ENCODE peak calls at places on chromosomes 12 and 14, in six cellular contexts. I is neuronal stem cell, R is endodermal cell, C is NT2/D1, B is HCT116, P is adipocyte. J is an unnamed sample.
A peak's percentile ranks its signal among the peaks of the same experiment; 100 is the strongest.

GRCh38 chr12:102965281-102966155 is 8.0 kb downstream of the ASCL1 start:
- DNase-seq in C (no peak), I (no peak), B (no peak), P (no peak), R (peak; percentile 80), J (no peak)

GRCh38 chr12:7667025-7667575 is 1.4 kb upstream of the APOBEC1 start:
- DNase-seq in B (peak; percentile 19), P (no peak), C (peak; percentile 82), R (no peak), I (no peak), J (peak; percentile 47)

GRCh38 chr12:84842406-84843013 is 70.1 kb downstream of the SLC6A15 start:
- DNase-seq in I (peak; percentile 20), B (peak; percentile 28), C (peak; percentile 2), P (peak; percentile 83), R (no peak), J (peak; percentile 74)

GRCh38 chr14:60064491-60065072 is 27.1 kb upstream of the PCNX4 start:
- DNase-seq in I (no peak), R (no peak), P (peak; percentile 75), C (no peak), B (peak; percentile 12), J (peak; percentile 57)

GRCh38 chr12:93908846-93909592 is 231.8 kb downstream of the CRADD start:
- DNase-seq in C (no peak), I (no peak), P (no peak), R (no peak), B (no peak), J (peak; percentile 79)

GRCh38 chr14:100623961-100624360 is 36.7 kb upstream of the BEGAIN start:
- DNase-seq in P (no peak), C (no peak), B (no peak), I (no peak), R (peak; percentile 35), J (no peak)

GRCh38 chr12:40152783-40153383 is 47.0 kb upstream of the SLC2A13 start:
- DNase-seq in B (peak; percentile 24), P (peak; percentile 83), I (peak; percentile 32), R (peak; percentile 85), C (peak; percentile 27), J (peak; percentile 45)

GRCh38 chr14:30204431-30204830 is 276.8 kb upstream of the PRKD1 start:
- DNase-seq in I (no peak), B (no peak), R (no peak), C (no peak), P (no peak), J (no peak)

GRCh38 chr12:53096089-53096741 is 1.3 kb upstream of the IGFBP6 start:
- DNase-seq in R (no peak), I (no peak), P (peak; percentile 93), C (no peak), B (no peak), J (peak; percentile 95)

GRCh38 chr12:89721291-89721987 is 12.8 kb upstream of the ATP2B1 start:
- DNase-seq in R (no peak), I (no peak), B (no peak), C (no peak), P (no peak), J (no peak)

GRCh38 chr14:93952829-93953228 is 23.5 kb downstream of the ASB2 start:
- DNase-seq in B (no peak), P (no peak), R (no peak), C (no peak), I (no peak), J (no peak)

GRCh38 chr14:55332654-55333570 is 61.7 kb downstream of the FBXO34 start:
- DNase-seq in P (no peak), C (no peak), I (no peak), B (no peak), R (no peak), J (no peak)

GRCh38 chr12:58764100-58764953 is 156.0 kb downstream of the LRIG3 start:
- DNase-seq in R (no peak), I (no peak), C (no peak), P (peak; percentile 50), B (no peak), J (peak; percentile 17)

GRCh38 chr14:95388699-95389098 is 69.0 kb upstream of the CLMN start:
- DNase-seq in P (no peak), B (no peak), C (no peak), I (no peak), R (peak; percentile 24), J (peak; percentile 62)

DNA sequence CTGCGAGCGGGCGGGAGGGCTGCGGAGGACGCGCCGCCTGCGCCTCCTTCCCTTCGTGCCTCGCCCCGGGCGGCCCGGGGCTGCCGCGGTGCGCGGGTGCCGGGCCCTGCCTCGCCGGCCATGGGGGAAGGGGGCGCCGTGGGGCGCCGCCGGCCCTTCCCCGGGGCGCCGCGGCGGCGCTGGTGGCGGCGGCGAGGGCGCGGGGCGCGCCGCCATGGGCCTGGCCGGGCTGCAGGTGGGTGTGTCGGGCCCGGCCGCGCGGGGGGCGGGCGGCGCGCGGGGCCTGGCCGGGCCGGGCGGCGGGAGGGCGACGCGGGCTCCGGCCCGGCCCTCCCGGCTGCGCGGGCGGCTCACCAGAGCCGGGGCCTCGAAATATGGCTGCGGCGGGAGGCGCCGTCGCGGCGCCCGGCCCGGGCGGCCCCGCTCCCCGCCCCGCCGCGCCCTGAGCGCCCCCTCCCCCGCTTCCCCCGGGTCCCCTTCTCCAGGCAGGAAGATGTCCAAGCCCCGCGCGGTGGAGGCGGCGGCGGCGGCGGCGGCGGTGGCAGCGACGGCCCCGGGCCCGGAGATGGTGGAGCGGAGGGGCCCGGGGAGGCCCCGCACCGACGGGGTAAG is 5.1 kb downstream of the KMT5A start:
- DNase-seq in I (no peak), P (no peak), C (no peak), B (no peak), R (no peak), J (peak; percentile 55)
- H3K4me3 ChIP-seq in I (peak overlapping the region; percentile 83), P (peak overlapping the region; percentile 86), C (peak overlapping the region; percentile 69), B (peak overlapping the region; percentile 72), R (peak overlapping the region; percentile 80), J (peak overlapping the region; percentile 80)

DNA sequence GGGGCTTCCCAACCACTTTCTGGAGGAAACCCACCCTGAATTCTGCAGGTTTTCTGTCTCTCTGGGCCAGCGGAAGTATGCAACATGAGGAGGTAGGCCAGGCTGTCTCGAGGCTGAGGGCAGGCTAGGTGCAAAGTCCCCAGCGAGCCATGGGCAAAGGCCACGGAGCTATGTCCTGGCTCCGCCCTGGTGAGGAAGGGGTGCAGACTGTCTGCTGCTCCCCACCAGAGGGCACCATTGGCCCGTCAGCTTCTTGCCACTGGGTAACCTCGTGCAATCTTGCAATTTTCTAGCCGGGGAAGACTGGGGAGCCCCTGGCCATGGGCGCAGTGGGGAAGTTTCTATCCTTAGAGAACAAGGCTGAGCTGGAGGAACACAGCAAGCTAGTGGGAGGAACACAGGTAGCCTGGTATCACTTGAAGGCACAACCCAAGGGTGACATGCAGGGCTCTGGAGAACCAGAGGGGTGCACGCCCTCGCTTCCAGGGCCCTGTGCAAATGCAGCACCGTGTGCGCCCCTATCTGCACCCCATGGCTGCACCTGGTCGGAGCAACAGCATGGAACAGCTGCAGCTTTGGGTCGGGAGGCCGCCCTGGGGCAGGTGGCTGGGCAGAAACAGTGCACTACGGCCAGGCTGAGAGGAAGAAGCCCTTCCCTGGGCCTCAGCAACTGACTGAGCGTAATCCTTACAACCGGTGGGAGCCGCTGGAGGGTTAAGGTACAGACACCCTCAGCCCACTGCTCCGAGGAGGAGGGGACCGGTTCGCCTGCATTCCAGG is 27.6 kb upstream of the RPLP0 start:
- DNase-seq in B (no peak), P (peak; percentile 93), I (peak; percentile 83), R (peak; percentile 99), C (peak; percentile 84), J (peak; percentile 86)
- H3K4me1 ChIP-seq in B (peaks cover 85% of the 10 kb centered on the region), P (peaks cover 88% of the 10 kb centered on the region), I (peaks cover 60% of the 10 kb centered on the region), R (peaks cover 71% of the 10 kb centered on the region), C (peaks cover 66% of the 10 kb centered on the region), J (peaks cover 65% of the 10 kb centered on the region)

DNA sequence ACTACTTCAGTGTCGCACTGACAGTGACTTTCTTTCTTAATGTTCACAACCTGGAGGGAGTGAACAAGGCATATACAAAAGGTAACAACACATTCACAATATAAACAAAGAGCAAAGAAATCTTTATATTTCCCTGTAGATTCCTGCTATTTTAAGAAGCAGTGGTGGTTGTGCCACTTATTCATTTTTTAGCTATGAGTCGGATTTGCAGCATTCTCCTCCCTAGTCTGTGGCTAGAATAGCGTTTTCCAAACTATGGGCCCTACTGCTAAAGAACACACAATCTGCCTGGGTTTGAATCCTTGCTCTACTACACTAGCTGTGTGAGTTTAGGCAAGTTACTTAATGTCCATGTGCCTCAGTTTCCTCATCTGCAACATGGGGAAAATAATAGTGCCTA is 18.6 kb upstream of the MDM1 start:
- DNase-seq in R (no peak), I (no peak), P (peak; percentile 68), B (no peak), C (no peak), J (peak; percentile 66)
- H3K9ac ChIP-seq in R (no peak overlapping the region), I (no peak overlapping the region), P (peak overlapping the region; percentile 4), B (no peak overlapping the region), C (no peak overlapping the region), J (peak overlapping the region; percentile 18)

GRCh38 chr12:28137414-28137813 is 52.8 kb upstream of the CCDC91 start:
- DNase-seq in P (no peak), B (no peak), C (no peak), R (no peak), I (no peak), J (no peak)
- H3K4me3 ChIP-seq in P (no peak overlapping the region), B (no peak overlapping the region), C (no peak overlapping the region), R (no peak overlapping the region), I (no peak overlapping the region), J (no peak overlapping the region)

DNA sequence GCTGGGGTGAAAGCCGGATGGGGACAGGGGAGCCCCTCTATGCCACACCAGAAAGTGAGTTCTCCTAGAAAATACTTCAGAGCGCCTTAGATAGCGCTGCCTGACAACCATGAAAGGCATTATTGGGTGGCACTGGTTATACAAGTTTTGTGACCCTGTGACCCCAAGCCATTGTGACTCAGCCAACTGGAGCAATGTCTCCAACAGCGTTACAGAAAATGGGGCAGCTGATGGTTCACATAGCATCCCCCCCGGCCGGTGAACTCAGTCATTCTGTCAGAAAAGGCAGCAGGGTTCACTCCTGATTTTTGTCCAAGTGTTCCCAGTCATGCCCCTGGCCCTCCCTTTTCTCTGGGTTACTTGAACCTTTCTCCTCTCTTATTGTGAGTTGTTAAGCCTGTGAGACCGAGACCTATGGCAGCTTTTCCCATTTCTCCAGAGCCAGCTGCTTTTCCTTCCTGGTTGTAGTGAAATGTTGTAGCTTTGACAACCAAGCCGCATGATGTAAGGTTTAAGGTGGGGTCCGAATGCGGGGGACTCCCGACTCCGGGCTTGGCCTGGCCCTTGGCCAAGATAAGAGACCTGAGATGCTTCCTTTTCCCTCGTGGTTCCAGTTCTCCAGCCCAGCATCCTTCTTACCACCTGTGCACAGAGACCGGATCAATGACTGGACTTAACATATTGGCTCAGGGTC is 22.0 kb downstream of the CD9 start:
- DNase-seq in R (no peak), B (no peak), C (no peak), I (peak; percentile 65), P (no peak), J (no peak)
- H3K4me1 ChIP-seq in R (no peaks in the 10 kb centered on the region), B (peaks cover 62% of the 10 kb centered on the region), C (peaks cover 27% of the 10 kb centered on the region), I (peaks cover 41% of the 10 kb centered on the region), P (peaks cover 16% of the 10 kb centered on the region), J (peaks cover 32% of the 10 kb centered on the region)

GRCh38 chr14:105376521-105377440 is 21.6 kb upstream of the TEX22 start:
- DNase-seq in P (no peak), C (no peak), I (no peak), R (peak; percentile 66), B (no peak), J (no peak)
- H3K9ac ChIP-seq in P (no peak overlapping the region), C (no peak overlapping the region), I (peak overlapping the region; percentile 75), R (no peak overlapping the region), B (no peak overlapping the region), J (no peak overlapping the region)